ENCODE peak calls at places on chromosomes 4 and X, in ten cellular contexts. N is psoas muscle, Z is neural crest cell, V is dorsolateral prefrontal cortex, C is fibroblast of mammary gland, J is heart left ventricle, E is mucosa of descending colon, Y is NB4, W is nephron progenitor cell, X is Calu3. M is an unnamed sample.

GRCh38 chr4:38310446-38311043 is 350.3 kb downstream of the PTTG2 start:
- DNase-seq in Y (no peak), C (no peak), J (no peak), X (no peak), E (no peak), W (no peak), N (no peak), Z (no peak), V (no peak), M (no peak)

GRCh38 chrX:68443155-68443868 is 10.0 kb upstream of the OPHN1 start:
- DNase-seq in V (no peak), W (no peak), Y (peak; percentile 12), N (no peak), J (no peak), X (peak; percentile 40), C (no peak), E (no peak), Z (no peak), M (no peak)

GRCh38 chr4:186451982-186452381 is 103.4 kb downstream of the MTNR1A start:
- DNase-seq in Z (no peak), W (no peak), V (no peak), J (no peak), Y (no peak), N (no peak), X (no peak), C (no peak), E (no peak), M (no peak)

GRCh38 chr4:100907465-100908454 is 389.9 kb upstream of the EMCN start:
- DNase-seq in V (no peak), W (no peak), Z (no peak), J (no peak), E (no peak), X (peak; percentile 17), N (no peak), Y (no peak), C (peak; percentile 18), M (no peak)

GRCh38 chrX:71216446-71216845 is 6.6 kb upstream of the GJB1 start:
- DNase-seq in X (peak; percentile 9), C (no peak), E (peak; percentile 24), Y (no peak), W (no peak), Z (no peak), N (no peak), V (no peak), J (no peak), M (no peak)

GRCh38 chr4:69640289-69640688 is 847 bp upstream of the UGT2A2 start:
- DNase-seq in W (no peak), Y (no peak), Z (no peak), N (no peak), V (no peak), C (no peak), E (no peak), J (no peak), X (no peak), M (no peak)

GRCh38 chr4:44670466-44671199 is 7.6 kb upstream of the GUF1 start:
- DNase-seq in N (peak; percentile 52), J (no peak), C (no peak), Z (no peak), Y (no peak), V (no peak), X (no peak), E (no peak), W (no peak), M (no peak)

GRCh38 chr4:73668806-73669205 is 48.6 kb upstream of the RASSF6 start:
- DNase-seq in C (peak; percentile 51), V (no peak), E (no peak), Y (no peak), X (no peak), J (no peak), N (no peak), Z (no peak), W (peak; percentile 30), M (no peak)

GRCh38 chr4:172858731-172859230 is 309.8 kb upstream of the GALNT7 start:
- DNase-seq in C (peak; percentile 5), Y (no peak), W (no peak), X (no peak), V (no peak), E (no peak), J (no peak), Z (no peak), N (no peak), M (no peak)

GRCh38 chr4:42786350-42787070 is 106.0 kb upstream of the GRXCR1 start:
- DNase-seq in C (no peak), Z (no peak), X (no peak), W (no peak), Y (no peak), N (no peak), V (no peak), E (no peak), J (no peak), M (no peak)

GRCh38 chrX:68829594-68830485 is 1.0 kb downstream of the EFNB1 start:
- DNase-seq in Y (peak; percentile 25), C (peak; percentile 12), J (no peak), E (peak; percentile 24), X (no peak), V (no peak), N (no peak), W (no peak), Z (no peak), M (no peak)

GRCh38 chrX:53156207-53156596 is 62.3 kb downstream of the KANTR start:
- DNase-seq in V (no peak), E (no peak), J (no peak), Z (no peak), Y (no peak), N (no peak), X (no peak), C (no peak), W (no peak), M (no peak)

GRCh38 chr4:153773236-153773690 is 13.4 kb upstream of the RNF175 start:
- DNase-seq in J (no peak), N (no peak), C (peak; percentile 64), E (no peak), V (no peak), Z (no peak), Y (peak; percentile 46), W (no peak), X (no peak), M (no peak)

GRCh38 chrX:69038826-69039225 is 126.4 kb downstream of the PJA1 start:
- DNase-seq in Y (no peak), E (no peak), Z (no peak), X (no peak), N (no peak), C (no peak), V (no peak), W (no peak), J (no peak), M (no peak)

GRCh38 chr4:112352736-112353135 is 55.6 kb downstream of the ALPK1 start:
- DNase-seq in C (no peak), W (no peak), V (no peak), Y (no peak), E (no peak), N (no peak), Z (no peak), X (no peak), J (no peak), M (no peak)

GRCh38 chr4:112343330-112343729 is 46.2 kb downstream of the ALPK1 start:
- DNase-seq in V (no peak), J (no peak), C (no peak), Z (no peak), E (no peak), N (no peak), W (no peak), X (no peak), Y (no peak), M (no peak)

DNA sequence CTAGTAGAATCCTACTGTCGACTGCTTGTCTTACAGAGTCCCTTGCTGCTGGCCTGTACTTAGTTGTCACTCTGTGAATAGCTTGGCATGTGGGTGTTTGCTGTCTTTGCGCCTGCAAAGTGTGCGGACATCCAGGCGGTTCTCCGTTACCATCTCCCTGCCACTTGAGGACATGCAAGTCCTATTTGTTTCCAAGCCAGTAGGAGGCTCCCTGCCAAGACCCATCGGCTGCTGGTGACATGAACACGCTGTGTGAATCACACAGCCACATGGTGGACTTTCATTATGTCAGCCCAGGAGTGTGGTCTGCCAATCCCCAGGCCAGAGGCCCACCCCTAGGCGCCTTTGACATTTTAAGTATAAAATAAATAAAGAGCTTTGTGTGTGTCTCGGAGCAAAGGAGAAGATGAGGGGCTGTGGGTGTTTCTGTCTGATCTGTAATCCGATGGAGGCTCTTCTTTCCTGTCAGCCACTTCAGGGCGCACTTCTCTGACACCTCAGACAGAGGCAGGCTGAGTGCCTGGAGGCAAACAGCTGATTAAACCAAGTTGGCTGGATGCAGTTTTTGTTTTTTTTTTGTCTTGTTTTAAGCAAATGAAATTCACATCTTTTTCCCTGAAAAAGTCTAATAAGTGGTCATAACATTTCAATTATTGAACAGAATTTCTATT is 51.5 kb downstream of the ALPK1 start:
- DNase-seq in Z (peak; percentile 48), W (peak; percentile 49), C (peak; percentile 73), X (no peak), V (peak; percentile 87), Y (peak; percentile 32), J (peak; percentile 73), E (peak; percentile 27), N (peak; percentile 90), M (no peak)
- TF ChIP-seq CTCF in Z (peak; percentile 50), W (no peak), C (peak; percentile 17), X (no peak), V (peak; percentile 40), Y (no peak), J (peak; percentile 43), E (no peak), N (peak; percentile 22), M (no peak)

GRCh38 chrX:115560978-115561604 is at the start of gene PLS3:
- DNase-seq in Y (no peak), X (peak; percentile 88), V (peak; percentile 88), W (peak; percentile 84), C (peak; percentile 81), Z (peak; percentile 78), N (peak; percentile 87), J (peak; percentile 90), E (peak; percentile 77), M (peak; percentile 33)
- TF ChIP-seq CTCF in Y (no peak), X (no peak), V (no peak), W (no peak), C (no peak), Z (no peak), N (no peak), J (no peak), E (no peak), M (no peak)

GRCh38 chr4:121421594-121421993 is 40.8 kb upstream of the QRFPR start:
- DNase-seq in N (no peak), C (peak; percentile 12), Y (peak; percentile 37), E (no peak), Z (no peak), V (no peak), J (no peak), W (no peak), X (no peak), M (no peak)
- TF ChIP-seq CTCF in N (no peak), C (peak; percentile 43), Y (peak; percentile 31), E (no peak), Z (peak; percentile 55), V (peak; percentile 25), J (peak; percentile 58), W (no peak), X (no peak), M (no peak)

DNA sequence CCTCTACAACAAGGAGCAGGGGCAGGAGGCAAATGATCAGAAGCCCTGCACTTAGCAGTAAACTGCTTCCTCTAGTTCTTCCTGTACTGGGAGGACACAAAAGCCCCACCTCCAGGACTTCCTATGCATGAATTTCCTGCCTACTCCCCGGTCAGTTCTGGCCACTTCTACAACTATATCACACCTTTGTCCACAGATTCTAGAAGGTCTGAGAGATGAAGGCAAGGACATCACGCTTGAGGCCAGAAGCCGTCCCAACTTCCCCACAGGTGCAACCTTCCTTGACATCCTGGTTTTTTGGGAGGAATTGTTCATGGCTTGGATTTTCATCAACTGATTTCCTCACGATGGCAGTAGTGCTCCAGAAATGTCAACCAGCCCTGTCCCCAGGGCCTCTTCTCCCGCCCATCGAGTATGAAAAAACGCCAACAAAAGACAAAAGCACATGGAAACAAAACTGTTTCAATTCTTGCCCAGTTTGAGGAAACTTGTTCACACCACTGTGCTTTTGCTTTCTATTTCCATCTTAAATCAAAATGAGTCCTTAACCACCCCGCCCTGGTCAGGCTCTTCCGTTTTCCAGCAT is 206.5 kb upstream of the STK26 start:
- DNase-seq in N (peak; percentile 65), Z (no peak), E (peak; percentile 61), Y (no peak), W (no peak), J (peak; percentile 74), C (peak; percentile 75), V (peak; percentile 65), X (no peak), M (peak; percentile 73)
- TF ChIP-seq CTCF in N (peak; percentile 64), Z (no peak), E (no peak), Y (no peak), W (no peak), J (peak; percentile 40), C (peak; percentile 26), V (peak; percentile 81), X (no peak), M (no peak)

M was measured in omental fat pad.